ENCODE peak calls at places on chromosomes 11 and 22, in four cellular contexts. H is NCI-H1105 treated with DMSO at 0.1 percent for 48 hours, T is Peyer's patch, V is A172. S is an unnamed sample.

GRCh38 chr11:8838248-8838647 is 72.7 kb upstream of the AKIP1 start:
- DNase-seq in T (no peak), V (peak; percentile 38), H (no peak), S (no peak)

GRCh38 chr11:9263840-9264380 is 1.2 kb downstream of the DENND5A start:
- DNase-seq in T (no peak), V (peak; percentile 53), H (no peak), S (no peak)

GRCh38 chr22:46052801-46053562 is 76.0 kb upstream of the WNT7B start:
- DNase-seq in T (peak; percentile 60), H (peak; percentile 66), V (peak; percentile 44), S (peak; percentile 32)

GRCh38 chr11:63869171-63869591 is 30.3 kb downstream of the MARK2 start:
- DNase-seq in H (no peak), T (peak; percentile 65), V (no peak), S (no peak)

GRCh38 chr11:5224538-5225479 is 2.1 kb downstream of the HBB start:
- DNase-seq in H (no peak), T (no peak), V (no peak), S (no peak)

GRCh38 chr11:27024865-27025264 is 15.8 kb upstream of the BBOX1 start:
- DNase-seq in V (no peak), H (no peak), T (no peak), S (no peak)

GRCh38 chr11:71200761-71201160 is 51.6 kb downstream of the SHANK2 start:
- DNase-seq in H (no peak), T (peak; percentile 3), V (no peak), S (no peak)

GRCh38 chr22:37202706-37203105 is 9.6 kb downstream of the SSTR3 start:
- DNase-seq in H (no peak), T (peak; percentile 26), V (no peak), S (no peak)

GRCh38 chr22:43004362-43005035 is 10.4 kb downstream of the PACSIN2 start:
- DNase-seq in H (no peak), V (peak; percentile 41), T (peak; percentile 73), S (no peak)

GRCh38 chr22:37750596-37751162 is 53.8 kb downstream of the TRIOBP start:
- DNase-seq in T (no peak), V (no peak), H (no peak), S (no peak)

GRCh38 chr22:45069925-45070324 is 60.1 kb upstream of the PHF21B start:
- DNase-seq in H (no peak), V (no peak), T (no peak), S (no peak)

GRCh38 chr11:134630896-134631295 is 218.9 kb upstream of the B3GAT1 start:
- DNase-seq in V (no peak), T (no peak), H (no peak), S (no peak)

GRCh38 chr22:42277988-42278776 is 7.7 kb upstream of the TCF20 start:
- DNase-seq in T (peak; percentile 59), H (peak; percentile 20), V (no peak), S (peak; percentile 26)

GRCh38 chr22:25137577-25138525 is 61.8 kb upstream of the CRYBB3 start:
- DNase-seq in H (no peak), T (no peak), V (no peak), S (peak; percentile 74)

GRCh38 chr11:11813288-11813962 is 28.3 kb upstream of the USP47 start:
- DNase-seq in H (no peak), V (no peak), T (no peak), S (peak; percentile 48)

GRCh38 chr22:48868554-48868953 is 959.1 kb downstream of the BRD1 start:
- DNase-seq in V (no peak), H (no peak), T (no peak), S (no peak)

GRCh38 chr11:27541790-27542189 is 35.2 kb upstream of the LIN7C start:
- DNase-seq in H (no peak), V (no peak), T (no peak), S (no peak)

GRCh38 chr11:66112640-66113098 is 42.6 kb downstream of the PACS1 start:
- DNase-seq in V (peak; percentile 39), H (no peak), T (no peak), S (peak; percentile 73)